ENCODE peak calls at places on chromosomes 7 and 10, in ten cellular contexts. T is GM19239, O is SHP77, Y is fibroblast of the aortic adventitia, N is NCI-H187, H is COR-L47, R is T-helper 17 cell, U is T1000, L is PC-3, Q is ELR. J is an unnamed sample.

GRCh38 chr10:97020452-97021400 is 165.0 kb downstream of the SLIT1 start:
- DNase-seq in T (no peak), O (peak; percentile 84), Y (peak; percentile 52), N (no peak), H (no peak), R (no peak), U (no peak), L (no peak), Q (no peak), J (no peak)

GRCh38 chr7:91064938-91065337 is 199.3 kb upstream of the FZD1 start:
- DNase-seq in T (no peak), O (no peak), Y (no peak), N (no peak), H (no peak), R (no peak), U (no peak), L (no peak), Q (peak; percentile 27), J (no peak)

GRCh38 chr10:47452495-47453434 is 31.1 kb downstream of the ANXA8 start:
- DNase-seq in T (no peak), O (peak; percentile 42), Y (no peak), N (no peak), H (no peak), R (no peak), U (no peak), L (no peak), Q (no peak), J (no peak)

GRCh38 chr7:55086413-55087201 is 67.8 kb downstream of the EGFR start:
- DNase-seq in T (no peak), O (no peak), Y (peak; percentile 85), N (no peak), H (no peak), R (no peak), U (peak; percentile 70), L (peak; percentile 78), Q (peak; percentile 88), J (no peak)

GRCh38 chr7:423312-424260 is 96.1 kb downstream of the PDGFA start:
- DNase-seq in T (no peak), O (no peak), Y (no peak), N (no peak), H (no peak), R (no peak), U (no peak), L (no peak), Q (no peak), J (no peak)

GRCh38 chr7:14902589-14902963 is at the start of gene DGKB:
- DNase-seq in T (no peak), O (peak; percentile 70), Y (peak; percentile 49), N (no peak), H (peak; percentile 56), R (no peak), U (no peak), L (no peak), Q (peak; percentile 41), J (no peak)

GRCh38 chr10:42954776-42955492 is 121.9 kb upstream of the RET start:
- DNase-seq in T (no peak), O (no peak), Y (no peak), N (no peak), H (no peak), R (no peak), U (no peak), L (no peak), Q (no peak), J (no peak)

GRCh38 chr10:84294766-84295447 is 33.5 kb upstream of the CCSER2 start:
- DNase-seq in T (no peak), O (no peak), Y (peak; percentile 39), N (no peak), H (no peak), R (no peak), U (no peak), L (no peak), Q (no peak), J (no peak)

GRCh38 chr10:78578929-78579328 is 489.8 kb upstream of the ZMIZ1 start:
- DNase-seq in T (no peak), O (no peak), Y (no peak), N (no peak), H (no peak), R (no peak), U (no peak), L (peak; percentile 64), Q (peak; percentile 2), J (no peak)

GRCh38 chr7:87413029-87413428 is 62.5 kb downstream of the ABCB4 start:
- DNase-seq in T (no peak), O (no peak), Y (peak; percentile 91), N (no peak), H (no peak), R (no peak), U (no peak), L (no peak), Q (no peak), J (peak; percentile 12)

GRCh38 chr10:11238893-11239292 is 221.2 kb downstream of the CELF2 start:
- DNase-seq in T (no peak), O (no peak), Y (peak; percentile 5), N (no peak), H (no peak), R (no peak), U (no peak), L (no peak), Q (no peak), J (no peak)

GRCh38 chr7:149767068-149767467 is 6.3 kb downstream of the ZNF467 start:
- DNase-seq in T (no peak), O (no peak), Y (no peak), N (no peak), H (no peak), R (no peak), U (no peak), L (no peak), Q (no peak), J (no peak)

GRCh38 chr10:80131499-80131901 is 1.0 kb upstream of the PLAC9 start:
- DNase-seq in T (no peak), O (no peak), Y (peak; percentile 36), N (no peak), H (no peak), R (no peak), U (no peak), L (peak; percentile 56), Q (no peak), J (no peak)

GRCh38 chr10:88525371-88526079 is 57.6 kb downstream of the RNLS start:
- DNase-seq in T (no peak), O (no peak), Y (peak; percentile 81), N (no peak), H (no peak), R (no peak), U (peak; percentile 55), L (no peak), Q (peak; percentile 74), J (no peak)

GRCh38 chr7:38796636-38797501 is 112.1 kb downstream of the VPS41 start:
- DNase-seq in T (no peak), O (peak; percentile 39), Y (peak; percentile 80), N (no peak), H (peak; percentile 34), R (no peak), U (peak; percentile 16), L (peak; percentile 77), Q (peak; percentile 69), J (peak; percentile 68)

GRCh38 chr7:31192996-31193395 is 140.9 kb downstream of the ADCYAP1R1 start:
- DNase-seq in T (peak; percentile 9), O (peak; percentile 84), Y (peak; percentile 33), N (peak; percentile 24), H (peak; percentile 54), R (no peak), U (no peak), L (peak; percentile 73), Q (peak; percentile 74), J (peak; percentile 69)

GRCh38 chr7:130363156-130363847 is 17.0 kb upstream of the CPA1 start:
- DNase-seq in T (no peak), O (no peak), Y (peak; percentile 93), N (no peak), H (no peak), R (no peak), U (peak; percentile 75), L (peak; percentile 96), Q (peak; percentile 98), J (no peak)

GRCh38 chr10:8054498-8055407 is at the start of gene GATA3:
- DNase-seq in T (peak; percentile 67), O (no peak), Y (peak; percentile 27), N (no peak), H (no peak), R (peak; percentile 76), U (peak; percentile 60), L (peak; percentile 47), Q (peak; percentile 47), J (peak; percentile 88)

GRCh38 chr10:93199221-93199681 is 125.6 kb downstream of the CYP26A1 start:
- DNase-seq in T (no peak), O (peak; percentile 41), Y (peak; percentile 48), N (no peak), H (no peak), R (no peak), U (no peak), L (peak; percentile 29), Q (peak; percentile 63), J (no peak)

GRCh38 chr10:62763155-62763554 is 41.4 kb upstream of the ADO start:
- DNase-seq in T (no peak), O (no peak), Y (peak; percentile 4), N (no peak), H (no peak), R (no peak), U (no peak), L (no peak), Q (no peak), J (no peak)

GRCh38 chr7:30450983-30451497 is 27.5 kb downstream of the NOD1 start:
- DNase-seq in T (no peak), O (no peak), Y (no peak), N (no peak), H (no peak), R (no peak), U (no peak), L (no peak), Q (no peak), J (no peak)

GRCh38 chr10:613217-613616 is 76.3 kb downstream of the DIP2C start:
- DNase-seq in T (no peak), O (no peak), Y (no peak), N (no peak), H (peak; percentile 79), R (no peak), U (no peak), L (peak; percentile 82), Q (no peak), J (peak; percentile 76)

GRCh38 chr10:46542567-46543323 is 13.7 kb downstream of the GPRIN2 start:
- DNase-seq in T (no peak), O (no peak), Y (no peak), N (no peak), H (no peak), R (peak; percentile 7), U (no peak), L (no peak), Q (no peak), J (no peak)

GRCh38 chr7:4801839-4802231 is 26.4 kb downstream of the AP5Z1 start:
- DNase-seq in T (no peak), O (no peak), Y (no peak), N (no peak), H (no peak), R (no peak), U (no peak), L (no peak), Q (no peak), J (no peak)